ENCODE peak calls at places on chromosomes 2 and 18, in four cellular contexts. Y is HepG2, G is K562, W is SK-N-SH. K is an unnamed sample. For H3K9me3, the result is how much of the 10 kb centered on the place peaks cover.

GRCh38 chr18:55321268-55322175 is 266.5 kb downstream of the TCF4 start:
- DNase-seq in W (peak), Y (no peak), G (no peak), K (no peak)

GRCh38 chr18:70981400-70982140 is 692.7 kb downstream of the SOCS6 start:
- DNase-seq in G (no peak), Y (no peak), W (peak), K (no peak)

GRCh38 chr2:128438091-128438490 is 119.4 kb upstream of the HS6ST1 start:
- DNase-seq in Y (no peak), G (no peak), W (no peak), K (no peak)

GRCh38 chr2:190835303-190835930 is 45.2 kb upstream of the GLS start:
- DNase-seq in G (no peak), Y (no peak), W (peak), K (no peak)

GRCh38 chr18:70411886-70412443 is 123.1 kb downstream of the SOCS6 start:
- DNase-seq in W (no peak), Y (no peak), G (no peak), K (no peak)

GRCh38 chr18:8721716-8722115 is 16.4 kb downstream of the MTCL1 start:
- DNase-seq in G (no peak), W (no peak), Y (peak), K (peak)

GRCh38 chr2:10790228-10790973 is 22.2 kb downstream of the PDIA6 start:
- DNase-seq in Y (no peak), G (no peak), W (no peak), K (no peak)

GRCh38 chr2:65013776-65014175 is 24.6 kb downstream of the SLC1A4 start:
- DNase-seq in Y (no peak), W (no peak), G (no peak), K (no peak)

GRCh38 chr2:227164745-227165350 is 424 bp downstream of the COL4A3 start:
- DNase-seq in Y (no peak), W (peak), G (no peak), K (no peak)

GRCh38 chr2:152019732-152020131 is 79.1 kb downstream of the CACNB4 start:
- DNase-seq in G (no peak), Y (no peak), W (no peak), K (no peak)

GRCh38 chr2:109209941-109210340 is 80.9 kb downstream of the SH3RF3 start:
- DNase-seq in G (no peak), W (no peak), Y (no peak), K (no peak)

GRCh38 chr2:187312734-187313282 is 135.2 kb downstream of the CALCRL start:
- DNase-seq in W (no peak), G (no peak), Y (no peak), K (no peak)

GRCh38 chr18:374735-375168 is 106.9 kb upstream of the THOC1 start:
- DNase-seq in G (no peak), Y (no peak), W (no peak), K (no peak)

GRCh38 chr18:44771957-44772917 is 91.5 kb downstream of the SETBP1 start:
- DNase-seq in W (no peak), Y (peak), G (no peak), K (no peak)

GRCh38 chr18:13572148-13572547 is 154.2 kb downstream of the FAM210A start:
- DNase-seq in Y (no peak), G (no peak), W (no peak), K (no peak)

GRCh38 chr2:55115795-55116597 is 65.7 kb upstream of the RTN4 start:
- DNase-seq in Y (no peak), W (no peak), G (no peak), K (peak)

GRCh38 chr2:201262718-201263117 is 2.4 kb downstream of the CASP8 start:
- DNase-seq in Y (no peak), G (no peak), W (no peak), K (no peak)

GRCh38 chr2:109135572-109136185 is 6.7 kb downstream of the SH3RF3 start:
- DNase-seq in G (no peak), W (no peak), Y (no peak), K (no peak)

GRCh38 chr2:121045245-121045644 is 239.8 kb downstream of the TFCP2L1 start:
- DNase-seq in G (no peak), W (no peak), Y (no peak), K (no peak)

GRCh38 chr2:200471324-200471848 is 38.5 kb downstream of the KCTD18 start:
- DNase-seq in G (no peak), Y (peak), W (peak), K (peak)

GRCh38 chr2:26720322-26721166 is 28.0 kb downstream of the KCNK3 start:
- DNase-seq in G (no peak), W (peak), Y (peak), K (peak)

GRCh38 chr18:631560-631959 is 25.9 kb upstream of the TYMS start:
- DNase-seq in Y (no peak), G (no peak), W (no peak), K (no peak)

GRCh38 chr2:172901913-172902312 is 166.3 kb downstream of the RAPGEF4 start:
- DNase-seq in W (no peak), G (no peak), Y (no peak), K (no peak)

GRCh38 chr2:217366996-217367395 is 507.1 kb upstream of the TNP1 start:
- DNase-seq in Y (no peak), W (no peak), G (no peak), K (no peak)

GRCh38 chr18:34913837-34914755 is 127.1 kb upstream of the MAPRE2 start:
- DNase-seq in W (no peak), Y (peak), G (no peak), K (no peak)

GRCh38 chr2:218438601-218439000 is 19.7 kb downstream of the VIL1 start:
- DNase-seq in Y (no peak), G (no peak), W (no peak), K (no peak)

GRCh38 chr18:48569915-48570264 is 31.1 kb downstream of the CTIF start:
- DNase-seq in Y (peak), G (no peak), W (no peak), K (no peak)

GRCh38 chr2:144520718-144521487 is 984 bp upstream of the ZEB2 start:
- DNase-seq in W (no peak), Y (no peak), G (no peak), K (no peak)

GRCh38 chr2:240586919-240587800 is 626 bp downstream of the CAPN10 start:
- DNase-seq in Y (peak), W (peak), G (no peak), K (no peak)
- TF ChIP-seq JUND in Y (peak), W (no peak), G (no peak), K (no peak)

GRCh38 chr18:77250926-77251729 is 1.5 kb downstream of the GALR1 start:
- DNase-seq in G (no peak), W (peak), Y (no peak), K (no peak)
- H3K9me3 ChIP-seq in G (under half), W (under half), Y (under half), K (under half)

GRCh38 chr2:41785623-41786022 is 262.2 kb upstream of the PKDCC start:
- DNase-seq in G (no peak), W (no peak), Y (no peak), K (no peak)

DNA sequence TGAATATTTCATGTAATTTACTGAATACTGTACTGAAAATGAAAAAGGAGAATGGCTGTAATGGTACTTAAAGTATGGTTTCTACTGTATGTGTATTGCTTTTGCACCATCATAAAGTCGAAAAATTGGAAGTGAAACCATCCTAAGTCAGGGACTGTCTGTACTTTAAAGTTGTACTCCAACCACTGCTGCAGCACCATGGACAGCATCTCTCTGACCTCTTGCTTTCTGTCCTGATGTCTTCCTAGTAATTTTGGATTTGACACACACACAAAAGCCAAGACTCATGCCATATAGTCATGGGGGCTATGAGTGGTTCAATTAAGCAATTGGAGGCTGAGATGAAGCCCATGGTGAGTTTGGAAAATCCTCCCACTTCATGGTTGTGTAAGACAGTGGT is 256.3 kb upstream of the PKDCC start:
- DNase-seq in Y (peak), W (no peak), G (no peak), K (no peak)
- TF ChIP-seq REST in Y (peak), W (peak), G (peak), K (peak)

GRCh38 chr2:62505649-62506420 is at the start of gene TMEM17:
- DNase-seq in W (peak), Y (no peak), G (peak), K (peak)
- TF ChIP-seq JUND in W (no peak), Y (no peak), G (peak), K (no peak)

K was measured in HCT116.